ENCODE peak calls at places on chromosome 21, in six cellular contexts. A, V, T, G, M and D are unnamed samples.

GRCh38 chr21:25039461-25040380 is 567.6 kb downstream of the MRPL39 start:
- DNase-seq in A (no peak), V (peak), T (no peak), G (no peak), M (no peak), D (peak)

GRCh38 chr21:33268392-33268735 is 2.2 kb downstream of the IL10RB start:
- DNase-seq in A (no peak), V (no peak), T (no peak), G (no peak), M (no peak), D (no peak)

GRCh38 chr21:31340942-31341487 is 3.0 kb downstream of the TIAM1 start:
- DNase-seq in A (no peak), V (no peak), T (no peak), G (no peak), M (no peak), D (no peak)

GRCh38 chr21:34807146-34807880 is 138.5 kb downstream of the CLIC6 start:
- DNase-seq in A (no peak), V (peak), T (no peak), G (peak), M (no peak), D (no peak)

GRCh38 chr21:29843818-29844217 is 96.0 kb downstream of the GRIK1 start:
- DNase-seq in A (no peak), V (no peak), T (no peak), G (no peak), M (no peak), D (no peak)

GRCh38 chr21:27129215-27129614 is 162.3 kb upstream of the ADAMTS5 start:
- DNase-seq in A (no peak), V (no peak), T (no peak), G (no peak), M (no peak), D (no peak)

GRCh38 chr21:37237346-37237745 is 29.8 kb downstream of the VPS26C start:
- DNase-seq in A (no peak), V (no peak), T (no peak), G (no peak), M (no peak), D (no peak)

GRCh38 chr21:41610042-41610839 is 102.3 kb upstream of the TMPRSS2 start:
- DNase-seq in A (peak), V (peak), T (no peak), G (peak), M (peak), D (no peak)

GRCh38 chr21:33642896-33643657 is 776 bp downstream of the ITSN1 start:
- DNase-seq in A (peak), V (peak), T (no peak), G (peak), M (peak), D (no peak)

GRCh38 chr21:34822957-34823356 is 154.2 kb downstream of the CLIC6 start:
- DNase-seq in A (no peak), V (peak), T (no peak), G (peak), M (no peak), D (no peak)

GRCh38 chr21:37367758-37368535 is 1.4 kb downstream of the DYRK1A start:
- DNase-seq in A (no peak), V (peak), T (no peak), G (peak), M (peak), D (no peak)

GRCh38 chr21:16583567-16583966 is 853.8 kb downstream of the USP25 start:
- DNase-seq in A (no peak), V (no peak), T (no peak), G (no peak), M (no peak), D (no peak)

GRCh38 chr21:32819702-32820101 is 48.1 kb upstream of the PAXBP1 start:
- DNase-seq in A (no peak), V (peak), T (no peak), G (no peak), M (no peak), D (no peak)

GRCh38 chr21:22536511-22536910 is 1538.3 kb downstream of the NCAM2 start:
- DNase-seq in A (no peak), V (no peak), T (no peak), G (no peak), M (no peak), D (no peak)

GRCh38 chr21:40120944-40121575 is 253.8 kb downstream of the PCP4 start:
- DNase-seq in A (no peak), V (peak), T (no peak), G (no peak), M (no peak), D (peak)

GRCh38 chr21:33707846-33708245 is 65.5 kb downstream of the ITSN1 start:
- DNase-seq in A (no peak), V (no peak), T (no peak), G (no peak), M (no peak), D (no peak)

GRCh38 chr21:41167348-41168342 is at the start of gene BACE2:
- DNase-seq in A (peak), V (peak), T (no peak), G (peak), M (peak), D (peak)

GRCh38 chr21:28543975-28544374 is 448.7 kb downstream of the LTN1 start:
- DNase-seq in A (no peak), V (no peak), T (no peak), G (no peak), M (no peak), D (no peak)

GRCh38 chr21:37478821-37479220 is 112.2 kb downstream of the DYRK1A start:
- DNase-seq in A (no peak), V (no peak), T (no peak), G (no peak), M (no peak), D (no peak)

GRCh38 chr21:34890724-34891609 is 158.1 kb downstream of the RUNX1 start:
- DNase-seq in A (peak), V (peak), T (no peak), G (peak), M (peak), D (peak)

GRCh38 chr21:34037009-34037408 is 36.4 kb upstream of the MRPS6 start:
- DNase-seq in A (no peak), V (no peak), T (no peak), G (no peak), M (no peak), D (no peak)

GRCh38 chr21:42156690-42157605 is 62.0 kb upstream of the ABCG1 start:
- DNase-seq in A (no peak), V (no peak), T (no peak), G (no peak), M (no peak), D (no peak)

GRCh38 chr21:33078907-33079582 is 9.1 kb downstream of the OLIG1 start:
- DNase-seq in A (no peak), V (peak), T (no peak), G (peak), M (peak), D (no peak)

GRCh38 chr21:33418686-33419085 is 15.5 kb downstream of the IFNGR2 start:
- DNase-seq in A (no peak), V (no peak), T (no peak), G (no peak), M (no peak), D (no peak)

GRCh38 chr21:25561668-25562641 is 45.3 kb downstream of the MRPL39 start:
- DNase-seq in A (peak), V (peak), T (no peak), G (peak), M (peak), D (peak)

GRCh38 chr21:26079376-26079775 is 91.2 kb downstream of the APP start:
- DNase-seq in A (no peak), V (peak), T (no peak), G (no peak), M (no peak), D (no peak)

GRCh38 chr21:42012763-42013329 is 2.7 kb upstream of the ZBTB21 start:
- DNase-seq in A (no peak), V (no peak), T (no peak), G (no peak), M (no peak), D (no peak)

GRCh38 chr21:26795866-26796329 is 49.3 kb downstream of the ADAMTS1 start:
- DNase-seq in A (no peak), V (peak), T (no peak), G (peak), M (no peak), D (no peak)

GRCh38 chr21:38652396-38652795 is 153.3 kb upstream of the ETS2 start:
- DNase-seq in A (no peak), V (no peak), T (no peak), G (no peak), M (peak), D (no peak)
- H3K14ac ChIP-seq in A (no peak), V (no peak), T (no peak), G (no peak), M (no peak), D (no peak)

GRCh38 chr21:45972716-45973474 is 8.7 kb upstream of the COL6A1 start:
- DNase-seq in A (no peak), V (peak), T (no peak), G (peak), M (no peak), D (no peak)
- H2BK120ac ChIP-seq in A (no peak), V (peak), T (peak), G (peak), M (peak), D (peak)

GRCh38 chr21:43193651-43194302 is 25.0 kb downstream of the CRYAA start:
- DNase-seq in A (peak), V (peak), T (no peak), G (peak), M (no peak), D (no peak)

GRCh38 chr21:43193088-43193650 is 24.4 kb downstream of the CRYAA start:
- DNase-seq in A (peak), V (no peak), T (no peak), G (no peak), M (no peak), D (no peak)

GRCh38 chr21:43191521-43191920 is 22.7 kb downstream of the CRYAA start:
- DNase-seq in A (peak), V (no peak), T (no peak), G (no peak), M (no peak), D (no peak)

GRCh38 chr21:43191971-43192370 is 23.2 kb downstream of the CRYAA start:
- DNase-seq in A (no peak), V (no peak), T (no peak), G (no peak), M (no peak), D (no peak)

GRCh38 chr21:43192501-43193081 is 23.8 kb downstream of the CRYAA start:
- DNase-seq in A (no peak), V (no peak), T (no peak), G (no peak), M (no peak), D (no peak)
- H3K14ac ChIP-seq in A (no peak), V (no peak), T (no peak), G (no peak), M (no peak), D (peak)

GRCh38 chr21:45366931-45367401 is 38.0 kb upstream of the COL18A1 start:
- DNase-seq in A (no peak), V (peak), T (no peak), G (peak), M (no peak), D (no peak)
- H2BK120ac ChIP-seq in A (no peak), V (peak), T (no peak), G (peak), M (peak), D (no peak)

GRCh38 chr21:45865106-45865835 is 116.3 kb upstream of the COL6A1 start:
- DNase-seq in A (peak), V (peak), T (no peak), G (peak), M (peak), D (no peak)
- H3K14ac ChIP-seq in A (no peak), V (peak), T (no peak), G (no peak), M (no peak), D (peak)

GRCh38 chr21:15195768-15196167 is 131.0 kb upstream of the NRIP1 start:
- DNase-seq in A (no peak), V (no peak), T (no peak), G (no peak), M (no peak), D (no peak)
- H2BK120ac ChIP-seq in A (no peak), V (no peak), T (no peak), G (no peak), M (no peak), D (no peak)

DNA sequence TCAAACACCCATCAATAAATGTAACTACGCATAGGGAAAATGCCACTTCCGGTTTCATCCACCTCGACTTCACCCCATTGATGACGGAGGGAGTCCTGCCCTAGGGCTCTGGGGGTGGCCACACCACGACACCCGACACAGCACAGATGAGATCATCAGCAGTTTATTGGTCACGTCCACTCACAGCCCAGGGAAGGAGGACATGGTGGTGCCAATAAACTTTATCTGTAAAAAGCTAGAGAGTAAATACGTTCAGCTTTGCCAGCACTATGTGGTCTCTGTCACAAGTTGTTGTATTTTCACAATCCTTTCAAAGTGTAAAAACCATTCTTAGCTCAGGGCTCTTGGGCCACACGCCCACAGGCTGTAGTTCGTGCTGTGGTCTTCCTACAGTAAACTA is 16.3 kb downstream of the SETD4 start:
- DNase-seq in A (no peak), V (no peak), T (no peak), G (no peak), M (no peak), D (no peak)
- H3K14ac ChIP-seq in A (no peak), V (no peak), T (no peak), G (no peak), M (no peak), D (no peak)